ENCODE peak calls at places on chromosomes 2 and 18, in nine cellular contexts. T is left ventricle myocardium inferior, E is osteoblast, C is sigmoid colon, J is H9, X is upper lobe of left lung, I is left lung, H is fibroblast of lung, K is tibial nerve. L is an unnamed sample.

GRCh38 chr2:105789745-105790466 is 45.2 kb downstream of the NCK2 start:
- DNase-seq in T (no peak), E (peak; percentile 93), C (no peak), J (no peak), X (no peak), I (no peak), H (peak; percentile 77), K (peak; percentile 35), L (peak; percentile 89)

GRCh38 chr2:7707723-7708122 is 790.5 kb downstream of the RNF144A start:
- DNase-seq in T (no peak), E (peak; percentile 62), C (no peak), J (no peak), X (no peak), I (no peak), H (peak; percentile 88), K (no peak), L (no peak)

GRCh38 chr2:13201924-13202323 is 485.2 kb downstream of the TRIB2 start:
- DNase-seq in T (no peak), E (peak; percentile 4), C (no peak), J (no peak), X (no peak), I (no peak), H (peak; percentile 8), K (no peak), L (no peak)

GRCh38 chr2:97761192-97761591 is 47.8 kb downstream of the ZAP70 start:
- DNase-seq in T (no peak), E (no peak), C (no peak), J (no peak), X (peak; percentile 70), I (no peak), H (no peak), K (no peak), L (no peak)

GRCh38 chr2:33104726-33105125 is 158.0 kb downstream of the LTBP1 start:
- DNase-seq in T (no peak), E (peak; percentile 41), C (no peak), J (no peak), X (no peak), I (no peak), H (peak; percentile 71), K (no peak), L (no peak)

GRCh38 chr2:124091721-124092120 is 66.6 kb downstream of the CNTNAP5 start:
- DNase-seq in T (no peak), E (peak; percentile 17), C (no peak), J (no peak), X (no peak), I (no peak), H (no peak), K (no peak), L (no peak)

GRCh38 chr2:198968585-198968984 is 489.2 kb downstream of the SATB2 start:
- DNase-seq in T (no peak), E (no peak), C (no peak), J (no peak), X (no peak), I (no peak), H (no peak), K (no peak), L (no peak)

GRCh38 chr2:215833531-215834162 is 179.7 kb downstream of the MREG start:
- DNase-seq in T (no peak), E (no peak), C (no peak), J (no peak), X (no peak), I (no peak), H (peak; percentile 92), K (no peak), L (no peak)

GRCh38 chr2:88054300-88055048 is 1.1 kb downstream of the KRCC1 start:
- DNase-seq in T (no peak), E (no peak), C (no peak), J (no peak), X (peak; percentile 39), I (peak; percentile 71), H (peak; percentile 53), K (no peak), L (no peak)

GRCh38 chr18:58788971-58789797 is 75.5 kb upstream of the ZNF532 start:
- DNase-seq in T (peak; percentile 54), E (peak; percentile 67), C (no peak), J (peak; percentile 64), X (no peak), I (no peak), H (peak; percentile 81), K (peak; percentile 20), L (no peak)

GRCh38 chr18:35513181-35513932 is 15.6 kb upstream of the INO80C start:
- DNase-seq in T (peak; percentile 32), E (peak; percentile 75), C (no peak), J (no peak), X (no peak), I (no peak), H (peak; percentile 86), K (no peak), L (no peak)

GRCh38 chr18:74493689-74494088 is 2.5 kb upstream of the CNDP2 start:
- DNase-seq in T (no peak), E (no peak), C (no peak), J (peak; percentile 65), X (no peak), I (no peak), H (peak; percentile 67), K (no peak), L (no peak)

GRCh38 chr2:230227216-230227615 is 1.7 kb downstream of the SP140 start:
- DNase-seq in T (no peak), E (no peak), C (no peak), J (no peak), X (no peak), I (no peak), H (no peak), K (no peak), L (no peak)

GRCh38 chr2:207897541-207898353 is 127.6 kb downstream of the PLEKHM3 start:
- DNase-seq in T (no peak), E (no peak), C (no peak), J (no peak), X (no peak), I (no peak), H (no peak), K (no peak), L (no peak)

GRCh38 chr18:62717059-62717849 is 1.9 kb downstream of the PHLPP1 start:
- DNase-seq in T (no peak), E (peak; percentile 90), C (no peak), J (peak; percentile 57), X (no peak), I (no peak), H (peak; percentile 73), K (no peak), L (no peak)

GRCh38 chr2:95323347-95324155 is 26.4 kb downstream of the KCNIP3 start:
- DNase-seq in T (no peak), E (peak; percentile 93), C (no peak), J (peak; percentile 73), X (peak; percentile 63), I (peak; percentile 69), H (peak; percentile 18), K (no peak), L (no peak)

GRCh38 chr2:225842939-225843338 is 443.4 kb downstream of the NYAP2 start:
- DNase-seq in T (no peak), E (peak; percentile 21), C (no peak), J (no peak), X (no peak), I (no peak), H (peak; percentile 29), K (no peak), L (no peak)

GRCh38 chr18:68733693-68734092 is 18.8 kb upstream of the TMX3 start:
- DNase-seq in T (no peak), E (peak; percentile 64), C (no peak), J (no peak), X (no peak), I (no peak), H (no peak), K (no peak), L (no peak)

GRCh38 chr18:48803951-48804855 is 146.6 kb downstream of the SMAD7 start:
- DNase-seq in T (peak; percentile 15), E (no peak), C (peak; percentile 26), J (peak; percentile 22), X (peak; percentile 65), I (no peak), H (no peak), K (no peak), L (no peak)

GRCh38 chr2:204072443-204073324 is 136.1 kb downstream of the ICOS start:
- DNase-seq in T (no peak), E (no peak), C (no peak), J (peak; percentile 72), X (no peak), I (no peak), H (no peak), K (no peak), L (no peak)

GRCh38 chr2:26772064-26773001 is 8.2 kb downstream of the SLC35F6 start:
- DNase-seq in T (peak; percentile 96), E (peak; percentile 83), C (peak; percentile 98), J (no peak), X (no peak), I (peak; percentile 80), H (peak; percentile 24), K (peak; percentile 100), L (peak; percentile 81)

DNA sequence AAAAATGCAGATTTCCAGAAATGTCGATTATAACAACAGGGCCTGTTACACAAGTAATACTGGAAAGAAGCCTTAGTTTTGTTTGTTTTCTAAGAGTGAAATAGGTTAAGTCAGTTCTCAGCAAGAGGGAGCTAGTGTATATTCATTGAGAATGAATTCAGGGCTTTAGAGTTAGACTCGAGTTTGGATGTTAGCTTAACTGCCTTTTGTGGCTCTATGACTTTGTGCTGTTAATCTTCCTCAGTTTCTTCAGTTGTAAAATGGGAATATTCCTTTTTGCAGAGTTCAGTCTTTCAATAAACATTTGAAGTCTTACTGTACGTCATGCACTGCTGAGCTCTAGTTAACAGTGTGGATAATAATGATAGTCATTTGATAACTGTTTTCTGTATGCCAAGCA is 989 bp downstream of the NDUFV2 start:
- DNase-seq in T (no peak), E (peak; percentile 41), C (no peak), J (no peak), X (no peak), I (no peak), H (no peak), K (no peak), L (no peak)
- TF ChIP-seq CTCF in T (peak; percentile 29), E (peak; percentile 18), C (no peak), J (no peak), X (peak; percentile 33), I (no peak), H (peak; percentile 21), K (no peak), L (peak; percentile 38)

GRCh38 chr2:28321426-28321825 is 71.2 kb upstream of the FOSL2 start:
- DNase-seq in T (no peak), E (peak; percentile 87), C (no peak), J (no peak), X (no peak), I (no peak), H (peak; percentile 94), K (no peak), L (no peak)
- H3K4me1 ChIP-seq in T (peaks cover 4% of the 10 kb centered on the region), E (peaks cover 16% of the 10 kb centered on the region), C (peaks cover 21% of the 10 kb centered on the region), J (peaks cover 20% of the 10 kb centered on the region), X (no peaks in the 10 kb centered on the region), I (peaks cover 1% of the 10 kb centered on the region), H (peaks cover 2% of the 10 kb centered on the region), K (peaks cover 30% of the 10 kb centered on the region), L (peaks cover 4% of the 10 kb centered on the region)

GRCh38 chr2:11422491-11422865 is 43.5 kb downstream of the E2F6 start:
- DNase-seq in T (no peak), E (no peak), C (no peak), J (no peak), X (no peak), I (no peak), H (no peak), K (no peak), L (no peak)
- TF ChIP-seq CTCF in T (no peak), E (no peak), C (no peak), J (no peak), X (no peak), I (no peak), H (no peak), K (no peak), L (no peak)

GRCh38 chr2:239146011-239146641 is 254.7 kb downstream of the HDAC4 start:
- DNase-seq in T (no peak), E (no peak), C (peak; percentile 65), J (no peak), X (no peak), I (peak; percentile 68), H (no peak), K (no peak), L (no peak)
- H3K4me1 ChIP-seq in T (peaks cover 5% of the 10 kb centered on the region), E (no peaks in the 10 kb centered on the region), C (peaks cover 21% of the 10 kb centered on the region), J (no peaks in the 10 kb centered on the region), X (no peaks in the 10 kb centered on the region), I (no peaks in the 10 kb centered on the region), H (no peaks in the 10 kb centered on the region), K (no peaks in the 10 kb centered on the region), L (no peaks in the 10 kb centered on the region)